ENCODE peak calls at places on chromosomes 1 and 21, in four cellular contexts. Q is HepG2, V is GM12878, J is SK-N-SH. G is an unnamed sample.

GRCh38 chr1:212608956-212609700 is 567 bp downstream of the ATF3 start:
- DNase-seq in Q (peak), V (no peak), J (peak), G (no peak)

GRCh38 chr1:29498126-29499100 is 262.1 kb downstream of the PTPRU start:
- DNase-seq in Q (no peak), V (no peak), J (no peak), G (peak)

GRCh38 chr1:46767649-46768282 is 31.1 kb upstream of the CYP4B1 start:
- DNase-seq in Q (no peak), V (no peak), J (no peak), G (no peak)

GRCh38 chr1:167427843-167428242 is 90.5 kb downstream of the CD247 start:
- DNase-seq in Q (no peak), V (no peak), J (no peak), G (no peak)

GRCh38 chr21:17708541-17709265 is 96.0 kb upstream of the BTG3 start:
- DNase-seq in Q (no peak), V (no peak), J (no peak), G (no peak)

GRCh38 chr1:173409613-173410012 is 67.5 kb upstream of the PRDX6 start:
- DNase-seq in Q (no peak), V (no peak), J (no peak), G (peak)

GRCh38 chr1:167137285-167138192 is 43.7 kb downstream of the STYXL2 start:
- DNase-seq in Q (no peak), V (no peak), J (no peak), G (no peak)

GRCh38 chr21:45473496-45474322 is 68.5 kb downstream of the SLC19A1 start:
- DNase-seq in Q (no peak), V (no peak), J (no peak), G (peak)

GRCh38 chr1:222996307-222996983 is 146.6 kb downstream of the TLR5 start:
- DNase-seq in Q (no peak), V (no peak), J (no peak), G (no peak)

GRCh38 chr1:236534164-236534651 is 10.4 kb downstream of the LGALS8 start:
- DNase-seq in Q (no peak), V (no peak), J (no peak), G (peak)

GRCh38 chr1:1703796-1704195 is 11.2 kb upstream of the SLC35E2B start:
- DNase-seq in Q (no peak), V (no peak), J (peak), G (no peak)

GRCh38 chr1:226370144-226370923 is 37.6 kb downstream of the PARP1 start:
- DNase-seq in Q (no peak), V (no peak), J (no peak), G (no peak)

GRCh38 chr1:62841587-62842169 is 57.7 kb downstream of the ATG4C start:
- DNase-seq in Q (peak), V (peak), J (peak), G (peak)

GRCh38 chr1:84996846-84997666 is at the start of gene MCOLN2:
- DNase-seq in Q (no peak), V (no peak), J (peak), G (peak)

GRCh38 chr1:180931529-180931928 is 18.8 kb downstream of the KIAA1614 start:
- DNase-seq in Q (no peak), V (no peak), J (no peak), G (no peak)

GRCh38 chr1:170032531-170033295 is 41.8 kb downstream of the KIFAP3 start:
- DNase-seq in Q (no peak), V (no peak), J (no peak), G (peak)

GRCh38 chr1:46596846-46597245 is 7.2 kb downstream of the MKNK1 start:
- DNase-seq in Q (no peak), V (no peak), J (no peak), G (no peak)

GRCh38 chr1:94903318-94904009 is 23.4 kb downstream of the CNN3 start:
- DNase-seq in Q (no peak), V (no peak), J (no peak), G (peak)

GRCh38 chr1:31596737-31597097 is 20.4 kb downstream of the TINAGL1 start:
- DNase-seq in Q (no peak), V (no peak), J (no peak), G (peak)

GRCh38 chr1:199685369-199685768 is 342.1 kb upstream of the NR5A2 start:
- DNase-seq in Q (peak), V (no peak), J (no peak), G (peak)

GRCh38 chr1:111990878-111991760 is 1.7 kb upstream of the KCND3 start:
- DNase-seq in Q (peak), V (no peak), J (peak), G (no peak)

GRCh38 chr1:18341291-18342058 is 139.3 kb upstream of the KLHDC7A start:
- DNase-seq in Q (no peak), V (peak), J (no peak), G (no peak)

GRCh38 chr1:19569786-19570185 is 74.3 kb upstream of the NBL1 start:
- DNase-seq in Q (no peak), V (no peak), J (no peak), G (peak)

GRCh38 chr21:33968998-33969353 is 53.4 kb upstream of the ATP5PO start:
- DNase-seq in Q (no peak), V (no peak), J (no peak), G (peak)

GRCh38 chr21:33196956-33197374 is 32.8 kb upstream of the IFNAR2 start:
- DNase-seq in Q (peak), V (no peak), J (peak), G (peak)

GRCh38 chr1:183582021-183582746 is 8.1 kb downstream of the NCF2 start:
- DNase-seq in Q (no peak), V (no peak), J (no peak), G (no peak)

GRCh38 chr1:161266836-161267235 is 8.3 kb downstream of the PCP4L1 start:
- DNase-seq in Q (no peak), V (no peak), J (no peak), G (no peak)

GRCh38 chr1:47915677-47916353 is 81.4 kb downstream of the TRABD2B start:
- DNase-seq in Q (no peak), V (no peak), J (peak), G (no peak)

GRCh38 chr1:114145504-114146160 is 8.0 kb downstream of the SYT6 start:
- DNase-seq in Q (no peak), V (no peak), J (no peak), G (no peak)

GRCh38 chr1:4771721-4772120 is 117.3 kb downstream of the AJAP1 start:
- DNase-seq in Q (no peak), V (no peak), J (no peak), G (no peak)

GRCh38 chr1:55817027-55817426 is 601.9 kb upstream of the USP24 start:
- DNase-seq in Q (no peak), V (no peak), J (no peak), G (no peak)

GRCh38 chr1:26827205-26827604 is 717 bp downstream of the ZDHHC18 start:
- DNase-seq in Q (no peak), V (no peak), J (no peak), G (no peak)

GRCh38 chr1:18989956-18990355 is 33.5 kb upstream of the IFFO2 start:
- DNase-seq in Q (no peak), V (no peak), J (no peak), G (no peak)

GRCh38 chr1:164824542-164824941 is 265.6 kb downstream of the PBX1 start:
- DNase-seq in Q (no peak), V (no peak), J (no peak), G (no peak)

GRCh38 chr1:50156241-50157010 is 47.7 kb downstream of the ELAVL4 start:
- DNase-seq in Q (no peak), V (no peak), J (no peak), G (no peak)

GRCh38 chr1:239306426-239306825 is 79.9 kb upstream of the CHRM3 start:
- DNase-seq in Q (no peak), V (no peak), J (peak), G (no peak)

GRCh38 chr1:150168960-150169565 is 19.3 kb downstream of the PLEKHO1 start:
- DNase-seq in Q (peak), V (no peak), J (peak), G (peak)

DNA sequence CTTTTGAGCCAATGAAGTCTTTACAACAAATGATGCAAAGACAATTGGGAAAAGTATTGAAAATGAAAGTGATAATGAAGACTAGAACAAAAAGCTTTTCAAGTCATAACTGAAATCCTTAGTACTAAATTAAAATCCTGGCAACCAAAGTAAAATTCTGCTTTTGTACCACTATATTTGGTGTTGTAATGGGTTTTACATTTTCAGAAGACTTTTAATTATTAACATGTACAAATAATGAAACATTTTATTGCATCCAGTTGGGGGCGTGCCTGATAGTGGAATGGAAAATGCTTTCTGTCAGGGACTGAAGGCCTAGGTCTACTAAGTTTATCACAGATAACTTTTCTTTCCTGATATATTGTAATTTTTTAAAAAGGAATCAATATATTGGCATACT is 89.4 kb downstream of the SDCCAG8 start:
- DNase-seq in Q (no peak), V (no peak), J (no peak), G (peak)
- TF ChIP-seq MXI1 in Q (no peak), V (no peak), J (no peak), G (no peak)

GRCh38 chr1:211135342-211135950 is 1.5 kb upstream of the KCNH1 start:
- DNase-seq in Q (peak), V (peak), J (peak), G (peak)
- TF ChIP-seq MXI1 in Q (no peak), V (no peak), J (no peak), G (no peak)

GRCh38 chr1:206020393-206021007 is 3.2 kb downstream of the CTSE start:
- DNase-seq in Q (no peak), V (no peak), J (no peak), G (no peak)
- TF ChIP-seq MXI1 in Q (no peak), V (no peak), J (no peak), G (no peak)

GRCh38 chr1:24708938-24709337 is 36.3 kb upstream of the CLIC4 start:
- DNase-seq in Q (no peak), V (no peak), J (no peak), G (no peak)

GRCh38 chr1:24702511-24703293 is 42.5 kb upstream of the CLIC4 start:
- DNase-seq in Q (peak), V (no peak), J (no peak), G (peak)

GRCh38 chr1:24707659-24708058 is 37.6 kb upstream of the CLIC4 start:
- DNase-seq in Q (no peak), V (no peak), J (no peak), G (peak)

GRCh38 chr1:24705260-24706073 is 39.8 kb upstream of the CLIC4 start:
- DNase-seq in Q (peak), V (peak), J (peak), G (peak)

GRCh38 chr1:24704411-24705259 is 40.6 kb upstream of the CLIC4 start:
- DNase-seq in Q (no peak), V (no peak), J (peak), G (peak)
- TF ChIP-seq MXI1 in Q (no peak), V (no peak), J (no peak), G (no peak)

DNA sequence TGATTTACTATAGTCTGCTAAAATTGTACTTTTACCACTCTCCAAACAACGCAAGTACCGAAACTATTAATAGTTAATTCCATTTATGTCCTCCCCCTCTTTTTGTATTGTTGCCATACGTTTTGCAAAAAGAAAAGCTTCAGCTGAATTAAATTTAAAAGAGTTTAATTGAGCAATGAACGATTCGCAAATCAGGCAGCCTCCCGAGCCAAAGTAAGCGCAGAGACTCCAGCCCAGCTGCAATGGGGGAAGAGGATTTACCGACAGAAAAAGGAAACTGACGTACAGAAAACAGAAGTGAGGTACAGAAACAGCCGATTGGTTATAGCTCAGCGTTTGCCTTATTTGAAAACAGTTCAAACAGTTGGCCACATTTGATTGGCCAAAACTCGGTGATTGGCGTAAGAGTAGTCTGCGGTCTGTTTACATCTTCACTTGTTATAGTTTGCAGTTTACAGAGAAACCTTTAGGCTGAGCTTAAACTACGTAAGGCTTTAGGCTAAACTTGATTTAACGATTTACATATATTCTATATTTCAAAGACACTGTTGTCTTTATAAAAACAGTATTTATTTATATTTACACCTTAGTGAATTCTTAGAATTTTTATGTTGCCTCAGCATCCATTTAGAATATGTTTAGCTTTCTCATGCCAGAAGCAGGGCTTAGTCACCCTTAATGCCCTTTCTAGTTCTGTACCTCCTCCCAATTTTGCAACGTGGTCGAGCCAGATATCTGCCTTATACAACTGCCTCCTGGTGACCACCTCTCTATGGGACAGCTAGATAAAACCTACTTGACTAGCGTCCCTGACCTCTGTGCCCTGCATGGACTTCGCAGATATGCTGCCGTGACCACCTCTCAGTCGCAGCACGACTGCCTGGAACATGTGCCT is 23.8 kb downstream of the CR1 start:
- DNase-seq in Q (no peak), V (no peak), J (no peak), G (no peak)
- TF ChIP-seq MXI1 in Q (no peak), V (no peak), J (no peak), G (no peak)

GRCh38 chr1:37846634-37847339 is 12.6 kb downstream of the MTF1 start:
- DNase-seq in Q (no peak), V (peak), J (no peak), G (no peak)
- TF ChIP-seq MXI1 in Q (no peak), V (no peak), J (no peak), G (no peak)

DNA sequence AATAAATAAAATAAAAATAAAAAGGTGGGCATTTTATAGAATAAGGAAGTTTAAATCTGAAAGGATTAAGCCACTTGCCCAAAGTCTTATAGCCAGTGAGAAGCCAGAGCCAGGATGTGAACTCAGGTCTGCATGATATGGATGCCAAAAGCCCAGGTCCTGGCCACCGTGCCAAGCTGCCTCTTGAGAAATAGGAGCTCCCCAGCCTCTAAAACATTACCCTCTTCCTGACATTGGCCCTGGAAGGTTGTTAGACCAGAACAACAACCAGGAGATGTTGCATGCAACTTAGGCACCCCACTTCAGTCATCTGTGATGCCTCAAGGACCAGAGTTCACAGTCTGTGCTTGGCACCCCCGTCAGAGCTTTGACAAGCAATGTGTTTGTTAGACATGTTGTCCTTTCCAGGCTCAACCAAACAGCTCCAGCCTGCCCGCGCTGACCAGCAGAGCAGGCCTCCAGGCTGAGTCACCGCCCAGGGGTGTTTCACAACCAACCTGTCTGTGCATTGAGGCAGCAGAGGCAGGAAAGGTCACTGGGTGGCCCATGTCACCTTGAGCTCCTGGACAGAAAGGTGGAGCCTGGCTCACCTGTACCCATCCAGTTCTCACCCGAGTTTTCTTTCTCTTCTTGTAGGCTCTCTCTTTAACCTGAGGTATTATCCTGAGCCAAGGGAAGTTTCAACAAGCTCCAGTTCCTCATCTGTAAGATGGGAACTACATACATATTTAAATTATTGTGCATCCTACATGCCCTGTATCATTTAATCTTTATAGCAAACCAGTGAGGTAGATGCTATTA is 14.9 kb upstream of the MED18 start:
- DNase-seq in Q (peak), V (no peak), J (no peak), G (peak)
- TF ChIP-seq MXI1 in Q (peak), V (no peak), J (no peak), G (no peak)

GRCh38 chr1:206722751-206723499 is 38.2 kb downstream of the MAPKAPK2 start:
- DNase-seq in Q (no peak), V (no peak), J (no peak), G (no peak)
- TF ChIP-seq MXI1 in Q (no peak), V (no peak), J (no peak), G (no peak)

G was measured in IMR-90.